ENCODE peak calls at places on chromosomes 1 and 21, in ten cellular contexts. One of them, this sample, is unnamed.

GRCh38 chr21:33425825-33426224 is 22.6 kb downstream of the IFNGR2 start:
- DNase-seq in ELF-1: no peak
- DNase-seq in SHP77: no peak
- DNase-seq in GM04503: no peak
- DNase-seq in dermis microvascular lymphatic vessel endothelial cell: peak
- DNase-seq in CD8-positive, alpha-beta memory T cell: no peak
- DNase-seq in NB4: no peak
- DNase-seq in EL: no peak
- DNase-seq in amniotic stem cell: no peak
- DNase-seq in endothelial cell: no peak
- DNase-seq in this sample: no peak

GRCh38 chr1:92992066-92992465 is 30.8 kb upstream of the DIPK1A start:
- DNase-seq in CD8-positive, alpha-beta memory T cell: no peak
- DNase-seq in dermis microvascular lymphatic vessel endothelial cell: no peak
- DNase-seq in GM04503: peak
- DNase-seq in endothelial cell: no peak
- DNase-seq in SHP77: no peak
- DNase-seq in NB4: no peak
- DNase-seq in amniotic stem cell: no peak
- DNase-seq in ELF-1: no peak
- DNase-seq in EL: no peak
- DNase-seq in this sample: no peak

GRCh38 chr1:196255762-196256161 is 352.5 kb downstream of the KCNT2 start:
- DNase-seq in CD8-positive, alpha-beta memory T cell: no peak
- DNase-seq in amniotic stem cell: no peak
- DNase-seq in ELF-1: no peak
- DNase-seq in EL: no peak
- DNase-seq in dermis microvascular lymphatic vessel endothelial cell: no peak
- DNase-seq in endothelial cell: no peak
- DNase-seq in NB4: no peak
- DNase-seq in GM04503: no peak
- DNase-seq in SHP77: no peak
- DNase-seq in this sample: no peak

GRCh38 chr1:53121319-53122172 is 20.9 kb downstream of the SLC1A7 start:
- DNase-seq in GM04503: no peak
- DNase-seq in CD8-positive, alpha-beta memory T cell: no peak
- DNase-seq in SHP77: peak
- DNase-seq in endothelial cell: no peak
- DNase-seq in dermis microvascular lymphatic vessel endothelial cell: peak
- DNase-seq in NB4: peak
- DNase-seq in amniotic stem cell: no peak
- DNase-seq in EL: no peak
- DNase-seq in ELF-1: peak
- DNase-seq in this sample: peak

GRCh38 chr1:21939650-21940374 is 2.7 kb upstream of the HSPG2 start:
- DNase-seq in ELF-1: no peak
- DNase-seq in endothelial cell: no peak
- DNase-seq in amniotic stem cell: peak
- DNase-seq in dermis microvascular lymphatic vessel endothelial cell: peak
- DNase-seq in GM04503: peak
- DNase-seq in NB4: peak
- DNase-seq in EL: peak
- DNase-seq in CD8-positive, alpha-beta memory T cell: no peak
- DNase-seq in SHP77: peak
- DNase-seq in this sample: peak

GRCh38 chr1:94734963-94735899 is 84.9 kb upstream of the SLC44A3 start:
- DNase-seq in ELF-1: peak
- DNase-seq in NB4: peak
- DNase-seq in GM04503: no peak
- DNase-seq in amniotic stem cell: peak
- DNase-seq in CD8-positive, alpha-beta memory T cell: no peak
- DNase-seq in endothelial cell: no peak
- DNase-seq in SHP77: no peak
- DNase-seq in EL: peak
- DNase-seq in dermis microvascular lymphatic vessel endothelial cell: no peak
- DNase-seq in this sample: peak

GRCh38 chr1:245614986-245615385 is 460.2 kb downstream of the KIF26B start:
- DNase-seq in endothelial cell: no peak
- DNase-seq in amniotic stem cell: no peak
- DNase-seq in NB4: no peak
- DNase-seq in GM04503: no peak
- DNase-seq in dermis microvascular lymphatic vessel endothelial cell: no peak
- DNase-seq in SHP77: no peak
- DNase-seq in EL: no peak
- DNase-seq in ELF-1: no peak
- DNase-seq in CD8-positive, alpha-beta memory T cell: no peak
- DNase-seq in this sample: no peak

GRCh38 chr1:166185526-166185925 is 18.7 kb upstream of the FAM78B start:
- DNase-seq in endothelial cell: no peak
- DNase-seq in CD8-positive, alpha-beta memory T cell: no peak
- DNase-seq in GM04503: no peak
- DNase-seq in EL: no peak
- DNase-seq in NB4: no peak
- DNase-seq in amniotic stem cell: no peak
- DNase-seq in dermis microvascular lymphatic vessel endothelial cell: no peak
- DNase-seq in SHP77: no peak
- DNase-seq in ELF-1: no peak
- DNase-seq in this sample: no peak

GRCh38 chr1:89261926-89262540 is 10.6 kb downstream of the GBP5 start:
- DNase-seq in endothelial cell: peak
- DNase-seq in EL: no peak
- DNase-seq in GM04503: no peak
- DNase-seq in CD8-positive, alpha-beta memory T cell: no peak
- DNase-seq in NB4: no peak
- DNase-seq in amniotic stem cell: no peak
- DNase-seq in ELF-1: peak
- DNase-seq in SHP77: no peak
- DNase-seq in dermis microvascular lymphatic vessel endothelial cell: no peak
- DNase-seq in this sample: peak

GRCh38 chr1:1421907-1422464 is 910 bp upstream of the ANKRD65 start:
- DNase-seq in EL: no peak
- DNase-seq in endothelial cell: no peak
- DNase-seq in CD8-positive, alpha-beta memory T cell: no peak
- DNase-seq in GM04503: no peak
- DNase-seq in amniotic stem cell: no peak
- DNase-seq in ELF-1: no peak
- DNase-seq in NB4: no peak
- DNase-seq in SHP77: no peak
- DNase-seq in dermis microvascular lymphatic vessel endothelial cell: no peak
- DNase-seq in this sample: no peak

GRCh38 chr1:69315823-69316222 is 251.9 kb upstream of the LRRC7 start:
- DNase-seq in NB4: no peak
- DNase-seq in GM04503: no peak
- DNase-seq in ELF-1: peak
- DNase-seq in CD8-positive, alpha-beta memory T cell: no peak
- DNase-seq in EL: no peak
- DNase-seq in endothelial cell: no peak
- DNase-seq in amniotic stem cell: no peak
- DNase-seq in SHP77: peak
- DNase-seq in dermis microvascular lymphatic vessel endothelial cell: no peak
- DNase-seq in this sample: no peak

GRCh38 chr1:1573843-1574720 is 581 bp downstream of the SSU72 start:
- DNase-seq in ELF-1: peak
- DNase-seq in GM04503: no peak
- DNase-seq in dermis microvascular lymphatic vessel endothelial cell: peak
- DNase-seq in CD8-positive, alpha-beta memory T cell: peak
- DNase-seq in endothelial cell: peak
- DNase-seq in amniotic stem cell: peak
- DNase-seq in NB4: peak
- DNase-seq in SHP77: peak
- DNase-seq in EL: peak
- DNase-seq in this sample: peak

GRCh38 chr1:153963850-153964331 is 554 bp upstream of the SLC39A1 start:
- DNase-seq in ELF-1: peak
- DNase-seq in endothelial cell: peak
- DNase-seq in EL: peak
- DNase-seq in NB4: no peak
- DNase-seq in amniotic stem cell: no peak
- DNase-seq in SHP77: peak
- DNase-seq in dermis microvascular lymphatic vessel endothelial cell: peak
- DNase-seq in CD8-positive, alpha-beta memory T cell: no peak
- DNase-seq in GM04503: no peak
- DNase-seq in this sample: no peak

GRCh38 chr1:117595993-117596720 is 9.7 kb upstream of the TENT5C start:
- DNase-seq in CD8-positive, alpha-beta memory T cell: no peak
- DNase-seq in amniotic stem cell: no peak
- DNase-seq in ELF-1: no peak
- DNase-seq in NB4: peak
- DNase-seq in endothelial cell: no peak
- DNase-seq in SHP77: no peak
- DNase-seq in GM04503: no peak
- DNase-seq in dermis microvascular lymphatic vessel endothelial cell: no peak
- DNase-seq in EL: no peak
- DNase-seq in this sample: no peak

GRCh38 chr21:37300114-37300746 is 33.1 kb upstream of the VPS26C start:
- DNase-seq in EL: no peak
- DNase-seq in amniotic stem cell: no peak
- DNase-seq in dermis microvascular lymphatic vessel endothelial cell: no peak
- DNase-seq in ELF-1: no peak
- DNase-seq in GM04503: no peak
- DNase-seq in NB4: no peak
- DNase-seq in CD8-positive, alpha-beta memory T cell: no peak
- DNase-seq in endothelial cell: no peak
- DNase-seq in SHP77: no peak
- DNase-seq in this sample: no peak

GRCh38 chr1:88973520-88974137 is 18.8 kb downstream of the KYAT3 start:
- DNase-seq in endothelial cell: no peak
- DNase-seq in dermis microvascular lymphatic vessel endothelial cell: peak
- DNase-seq in ELF-1: no peak
- DNase-seq in NB4: peak
- DNase-seq in SHP77: no peak
- DNase-seq in CD8-positive, alpha-beta memory T cell: no peak
- DNase-seq in amniotic stem cell: no peak
- DNase-seq in EL: peak
- DNase-seq in GM04503: no peak
- DNase-seq in this sample: peak

GRCh38 chr1:234570336-234570735 is 39.6 kb downstream of the IRF2BP2 start:
- DNase-seq in SHP77: no peak
- DNase-seq in dermis microvascular lymphatic vessel endothelial cell: no peak
- DNase-seq in CD8-positive, alpha-beta memory T cell: no peak
- DNase-seq in ELF-1: no peak
- DNase-seq in endothelial cell: no peak
- DNase-seq in GM04503: no peak
- DNase-seq in EL: no peak
- DNase-seq in NB4: no peak
- DNase-seq in amniotic stem cell: no peak
- DNase-seq in this sample: no peak

GRCh38 chr1:204873176-204873575 is 2.5 kb downstream of the NFASC start:
- DNase-seq in ELF-1: no peak
- DNase-seq in CD8-positive, alpha-beta memory T cell: no peak
- DNase-seq in dermis microvascular lymphatic vessel endothelial cell: no peak
- DNase-seq in GM04503: no peak
- DNase-seq in NB4: no peak
- DNase-seq in amniotic stem cell: no peak
- DNase-seq in EL: no peak
- DNase-seq in SHP77: no peak
- DNase-seq in endothelial cell: no peak
- DNase-seq in this sample: no peak

GRCh38 chr1:229155472-229155871 is 115.4 kb upstream of the RAB4A start:
- DNase-seq in ELF-1: no peak
- DNase-seq in dermis microvascular lymphatic vessel endothelial cell: no peak
- DNase-seq in NB4: peak
- DNase-seq in EL: no peak
- DNase-seq in amniotic stem cell: no peak
- DNase-seq in GM04503: no peak
- DNase-seq in CD8-positive, alpha-beta memory T cell: no peak
- DNase-seq in SHP77: no peak
- DNase-seq in endothelial cell: no peak
- DNase-seq in this sample: no peak

GRCh38 chr1:89873757-89874156 is 52.9 kb downstream of the LRRC8D start:
- DNase-seq in ELF-1: no peak
- DNase-seq in amniotic stem cell: no peak
- DNase-seq in EL: peak
- DNase-seq in CD8-positive, alpha-beta memory T cell: no peak
- DNase-seq in endothelial cell: no peak
- DNase-seq in NB4: no peak
- DNase-seq in GM04503: peak
- DNase-seq in SHP77: no peak
- DNase-seq in dermis microvascular lymphatic vessel endothelial cell: peak
- DNase-seq in this sample: peak

GRCh38 chr1:87358219-87358618 is 29.5 kb downstream of the LMO4 start:
- DNase-seq in ELF-1: no peak
- DNase-seq in amniotic stem cell: no peak
- DNase-seq in EL: peak
- DNase-seq in SHP77: no peak
- DNase-seq in CD8-positive, alpha-beta memory T cell: no peak
- DNase-seq in endothelial cell: no peak
- DNase-seq in GM04503: no peak
- DNase-seq in dermis microvascular lymphatic vessel endothelial cell: no peak
- DNase-seq in NB4: peak
- DNase-seq in this sample: peak

GRCh38 chr1:172906778-172907592 is 143.8 kb downstream of the TNFSF18 start:
- DNase-seq in endothelial cell: peak
- DNase-seq in dermis microvascular lymphatic vessel endothelial cell: peak
- DNase-seq in amniotic stem cell: peak
- DNase-seq in GM04503: peak
- DNase-seq in EL: peak
- DNase-seq in ELF-1: peak
- DNase-seq in SHP77: no peak
- DNase-seq in CD8-positive, alpha-beta memory T cell: peak
- DNase-seq in NB4: peak
- DNase-seq in this sample: peak

GRCh38 chr21:36156815-36157670 is at the start of gene DOP1B:
- DNase-seq in EL: peak
- DNase-seq in CD8-positive, alpha-beta memory T cell: peak
- DNase-seq in SHP77: no peak
- DNase-seq in NB4: peak
- DNase-seq in endothelial cell: no peak
- DNase-seq in ELF-1: no peak
- DNase-seq in GM04503: no peak
- DNase-seq in amniotic stem cell: no peak
- DNase-seq in dermis microvascular lymphatic vessel endothelial cell: peak
- DNase-seq in this sample: no peak

GRCh38 chr1:240499012-240499411 is 112.9 kb downstream of the GREM2 start:
- DNase-seq in SHP77: no peak
- DNase-seq in dermis microvascular lymphatic vessel endothelial cell: no peak
- DNase-seq in ELF-1: peak
- DNase-seq in GM04503: no peak
- DNase-seq in EL: peak
- DNase-seq in NB4: peak
- DNase-seq in endothelial cell: no peak
- DNase-seq in CD8-positive, alpha-beta memory T cell: no peak
- DNase-seq in amniotic stem cell: no peak
- DNase-seq in this sample: peak

GRCh38 chr1:165069829-165070228 is 286.7 kb downstream of the LMX1A start:
- DNase-seq in GM04503: no peak
- DNase-seq in NB4: no peak
- DNase-seq in amniotic stem cell: no peak
- DNase-seq in endothelial cell: no peak
- DNase-seq in CD8-positive, alpha-beta memory T cell: no peak
- DNase-seq in ELF-1: no peak
- DNase-seq in SHP77: peak
- DNase-seq in EL: no peak
- DNase-seq in dermis microvascular lymphatic vessel endothelial cell: no peak
- DNase-seq in this sample: no peak

This sample was measured in choroid plexus epithelial cell.